ENCODE peak calls at places on chromosomes 11 and 22, in five cellular contexts. One of them, this sample, is unnamed.

GRCh38 chr11:10429526-10429925 is 25.5 kb upstream of the AMPD3 start:
- DNase-seq in transverse colon: no peak
- DNase-seq in sigmoid colon: no peak
- DNase-seq in A549: no peak
- DNase-seq in right lobe of liver: no peak
- DNase-seq in this sample: no peak

GRCh38 chr11:29306527-29306926 is 710.3 kb downstream of the KCNA4 start:
- DNase-seq in transverse colon: no peak
- DNase-seq in sigmoid colon: no peak
- DNase-seq in A549: no peak
- DNase-seq in right lobe of liver: no peak
- DNase-seq in this sample: no peak

GRCh38 chr11:69634069-69634468 is 6.9 kb upstream of the CCND1 start:
- DNase-seq in transverse colon: no peak
- DNase-seq in sigmoid colon: peak; percentile 44
- DNase-seq in A549: no peak
- DNase-seq in right lobe of liver: no peak
- DNase-seq in this sample: no peak

GRCh38 chr11:68051191-68052136 is 12.6 kb downstream of the TCIRG1 start:
- DNase-seq in transverse colon: no peak
- DNase-seq in sigmoid colon: peak; percentile 63
- DNase-seq in A549: peak; percentile 3
- DNase-seq in right lobe of liver: no peak
- DNase-seq in this sample: no peak

GRCh38 chr11:19903620-19904069 is 191.0 kb downstream of the NAV2 start:
- DNase-seq in transverse colon: peak; percentile 82
- DNase-seq in sigmoid colon: peak; percentile 87
- DNase-seq in A549: peak; percentile 52
- DNase-seq in right lobe of liver: peak; percentile 67
- DNase-seq in this sample: peak; percentile 92

GRCh38 chr11:78954261-78954660 is 379.6 kb upstream of the NARS2 start:
- DNase-seq in transverse colon: no peak
- DNase-seq in sigmoid colon: no peak
- DNase-seq in A549: no peak
- DNase-seq in right lobe of liver: no peak
- DNase-seq in this sample: no peak

GRCh38 chr11:99325807-99326206 is 305.1 kb downstream of the CNTN5 start:
- DNase-seq in transverse colon: no peak
- DNase-seq in sigmoid colon: no peak
- DNase-seq in A549: peak; percentile 2
- DNase-seq in right lobe of liver: no peak
- DNase-seq in this sample: no peak

GRCh38 chr22:24424001-24424900 is 3.1 kb upstream of the ADORA2A start:
- DNase-seq in transverse colon: no peak
- DNase-seq in sigmoid colon: no peak
- DNase-seq in A549: no peak
- DNase-seq in right lobe of liver: no peak
- DNase-seq in this sample: no peak

GRCh38 chr11:3037041-3037944 is 19.9 kb downstream of the CARS1 start:
- DNase-seq in transverse colon: peak; percentile 82
- DNase-seq in sigmoid colon: peak; percentile 90
- DNase-seq in A549: peak; percentile 76
- DNase-seq in right lobe of liver: peak; percentile 83
- DNase-seq in this sample: peak; percentile 93

GRCh38 chr11:7555067-7555699 is 41.4 kb downstream of the PPFIBP2 start:
- DNase-seq in transverse colon: peak; percentile 86
- DNase-seq in sigmoid colon: no peak
- DNase-seq in A549: no peak
- DNase-seq in right lobe of liver: peak; percentile 70
- DNase-seq in this sample: no peak

GRCh38 chr11:110031171-110031570 is 62.0 kb upstream of the ZC3H12C start:
- DNase-seq in transverse colon: no peak
- DNase-seq in sigmoid colon: no peak
- DNase-seq in A549: no peak
- DNase-seq in right lobe of liver: no peak
- DNase-seq in this sample: no peak

GRCh38 chr22:49229483-49230193 is 598.0 kb downstream of the BRD1 start:
- DNase-seq in transverse colon: no peak
- DNase-seq in sigmoid colon: no peak
- DNase-seq in A549: no peak
- DNase-seq in right lobe of liver: no peak
- DNase-seq in this sample: no peak

GRCh38 chr22:33519974-33520903 is 400.0 kb downstream of the LARGE1 start:
- DNase-seq in transverse colon: no peak
- DNase-seq in sigmoid colon: no peak
- DNase-seq in A549: no peak
- DNase-seq in right lobe of liver: no peak
- DNase-seq in this sample: no peak

GRCh38 chr22:20123364-20124082 is 6.5 kb upstream of the TRMT2A start:
- DNase-seq in transverse colon: no peak
- DNase-seq in sigmoid colon: no peak
- DNase-seq in A549: no peak
- DNase-seq in right lobe of liver: no peak
- DNase-seq in this sample: no peak
- TF ChIP-seq POLR2A in transverse colon: no peak
- TF ChIP-seq POLR2A in sigmoid colon: no peak
- TF ChIP-seq POLR2A in A549: no peak
- TF ChIP-seq POLR2A in right lobe of liver: no peak
- TF ChIP-seq POLR2A in this sample: no peak

GRCh38 chr22:37043828-37044538 is 7.6 kb upstream of the KCTD17 start:
- DNase-seq in transverse colon: peak; percentile 89
- DNase-seq in sigmoid colon: no peak
- DNase-seq in A549: peak; percentile 86
- DNase-seq in right lobe of liver: peak; percentile 91
- DNase-seq in this sample: no peak

GRCh38 chr22:37046589-37046988 is 5.0 kb upstream of the KCTD17 start:
- DNase-seq in transverse colon: no peak
- DNase-seq in sigmoid colon: no peak
- DNase-seq in A549: no peak
- DNase-seq in right lobe of liver: no peak
- DNase-seq in this sample: no peak

GRCh38 chr22:37044634-37045625 is 6.6 kb upstream of the KCTD17 start:
- DNase-seq in transverse colon: no peak
- DNase-seq in sigmoid colon: no peak
- DNase-seq in A549: no peak
- DNase-seq in right lobe of liver: no peak
- DNase-seq in this sample: no peak

GRCh38 chr22:37048133-37048532 is 3.4 kb upstream of the KCTD17 start:
- DNase-seq in transverse colon: no peak
- DNase-seq in sigmoid colon: no peak
- DNase-seq in A549: no peak
- DNase-seq in right lobe of liver: no peak
- DNase-seq in this sample: no peak

DNA sequence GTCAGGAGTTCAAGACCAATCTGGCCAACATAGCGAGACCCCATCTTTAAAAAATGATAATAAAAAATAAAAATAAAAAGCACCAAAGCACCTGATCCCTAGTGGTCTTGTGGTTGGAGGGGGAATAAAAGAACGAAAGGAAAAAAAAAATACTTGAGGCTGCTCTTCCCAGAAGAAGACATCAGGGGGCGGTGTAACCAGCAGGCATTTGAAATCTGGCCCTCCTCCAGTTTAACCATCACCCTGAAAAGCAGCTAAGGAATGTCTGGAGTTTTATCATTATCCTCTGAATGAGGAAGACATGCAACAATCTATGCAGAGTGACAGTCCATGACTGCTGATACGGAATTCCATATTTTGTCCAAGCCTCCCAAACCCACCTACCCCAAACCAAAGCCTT is 5.6 kb upstream of the KCTD17 start:
- DNase-seq in transverse colon: no peak
- DNase-seq in sigmoid colon: no peak
- DNase-seq in A549: peak; percentile 32
- DNase-seq in right lobe of liver: no peak
- DNase-seq in this sample: no peak
- TF ChIP-seq CTCF in transverse colon: peak; percentile 50
- TF ChIP-seq CTCF in sigmoid colon: no peak
- TF ChIP-seq CTCF in A549: peak; percentile 46
- TF ChIP-seq CTCF in right lobe of liver: peak; percentile 24
- TF ChIP-seq CTCF in this sample: no peak

GRCh38 chr22:35838849-35839646 is 121.4 kb downstream of the APOL5 start:
- DNase-seq in transverse colon: peak; percentile 28
- DNase-seq in sigmoid colon: peak; percentile 84
- DNase-seq in A549: no peak
- DNase-seq in right lobe of liver: no peak
- DNase-seq in this sample: no peak
- H3K4me3 ChIP-seq in transverse colon: peak overlapping the region; percentile 51
- H3K4me3 ChIP-seq in sigmoid colon: peak overlapping the region; percentile 48
- H3K4me3 ChIP-seq in A549: peak overlapping the region; percentile 69
- H3K4me3 ChIP-seq in right lobe of liver: no peak overlapping the region
- H3K4me3 ChIP-seq in this sample: no peak overlapping the region

GRCh38 chr11:117456027-117456720 is 128.5 kb downstream of the CEP164 start:
- DNase-seq in transverse colon: no peak
- DNase-seq in sigmoid colon: no peak
- DNase-seq in A549: no peak
- DNase-seq in right lobe of liver: no peak
- DNase-seq in this sample: no peak
- TF ChIP-seq POLR2A in transverse colon: no peak
- TF ChIP-seq POLR2A in sigmoid colon: no peak
- TF ChIP-seq POLR2A in A549: no peak
- TF ChIP-seq POLR2A in right lobe of liver: no peak
- TF ChIP-seq POLR2A in this sample: no peak

DNA sequence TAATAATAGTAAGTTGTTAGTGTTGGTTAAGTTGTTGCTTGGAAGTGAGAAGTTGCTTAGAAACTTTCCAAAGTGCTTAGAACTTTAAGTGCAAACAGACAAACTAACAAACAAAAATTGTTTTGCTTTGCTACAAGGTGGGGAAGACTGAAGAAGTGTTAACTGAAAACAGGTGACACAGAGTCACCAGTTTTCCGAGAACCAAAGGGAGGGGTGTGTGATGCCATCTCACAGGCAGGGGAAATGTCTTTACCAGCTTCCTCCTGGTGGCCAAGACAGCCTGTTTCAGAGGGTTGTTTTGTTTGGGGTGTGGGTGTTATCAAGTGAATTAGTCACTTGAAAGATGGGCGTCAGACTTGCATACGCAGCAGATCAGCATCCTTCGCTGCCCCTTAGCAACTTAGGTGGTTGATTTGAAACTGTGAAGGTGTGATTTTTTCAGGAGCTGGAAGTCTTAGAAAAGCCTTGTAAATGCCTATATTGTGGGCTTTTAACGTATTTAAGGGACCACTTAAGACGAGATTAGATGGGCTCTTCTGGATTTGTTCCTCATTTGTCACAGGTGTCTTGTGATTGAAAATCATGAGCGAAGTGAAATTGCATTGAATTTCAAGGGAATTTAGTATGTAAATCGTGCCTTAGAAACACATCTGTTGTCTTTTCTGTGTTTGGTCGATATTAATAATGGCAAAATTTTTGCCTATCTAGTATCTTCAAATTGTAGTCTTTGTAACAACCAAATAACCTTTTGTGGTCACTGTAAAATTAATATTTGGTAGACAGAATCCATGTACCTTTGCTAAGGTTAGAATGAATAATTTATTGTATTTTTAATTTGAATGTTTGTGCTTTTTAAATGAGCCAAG is 2.7 kb downstream of the NEAT1 start:
- DNase-seq in transverse colon: peak; percentile 69
- DNase-seq in sigmoid colon: peak; percentile 76
- DNase-seq in A549: no peak
- DNase-seq in right lobe of liver: peak; percentile 56
- DNase-seq in this sample: peak; percentile 85
- TF ChIP-seq CTCF in transverse colon: no peak
- TF ChIP-seq CTCF in sigmoid colon: no peak
- TF ChIP-seq CTCF in A549: no peak
- TF ChIP-seq CTCF in right lobe of liver: peak; percentile 21
- TF ChIP-seq CTCF in this sample: no peak

This sample was measured in lower leg skin.